ENCODE peak calls at places on chromosomes 2 and 18, in seven cellular contexts. One of them, this sample, is unnamed.

GRCh38 chr2:96546321-96546720 is 9.8 kb downstream of the ARID5A start:
- ATAC-seq in activated CD4-positive, alpha-beta T cell treated with anti-CD3 and anti-CD28 coated beads for 36 hours: peak; percentile 37
- ATAC-seq in lower lobe of right lung: no peak
- ATAC-seq in naive thymus-derived CD4-positive, alpha-beta T cell: peak; percentile 18
- ATAC-seq in activated CD8-positive, alpha-beta T cell treated with anti-CD3 and anti-CD28 coated beads for 36 hours: peak; percentile 43
- ATAC-seq in left cardiac atrium: no peak
- ATAC-seq in natural killer cell: peak; percentile 61
- ATAC-seq in this sample: no peak

GRCh38 chr2:226795281-226796011 is 4.2 kb downstream of the IRS1 start:
- ATAC-seq in activated CD8-positive, alpha-beta T cell treated with anti-CD3 and anti-CD28 coated beads for 36 hours: no peak
- ATAC-seq in lower lobe of right lung: no peak
- ATAC-seq in naive thymus-derived CD4-positive, alpha-beta T cell: no peak
- ATAC-seq in left cardiac atrium: no peak
- ATAC-seq in activated CD4-positive, alpha-beta T cell treated with anti-CD3 and anti-CD28 coated beads for 36 hours: no peak
- ATAC-seq in natural killer cell: no peak
- ATAC-seq in this sample: no peak

GRCh38 chr2:99140860-99141109 is 722 bp upstream of the C2orf15 start:
- ATAC-seq in activated CD8-positive, alpha-beta T cell treated with anti-CD3 and anti-CD28 coated beads for 36 hours: peak; percentile 22
- ATAC-seq in left cardiac atrium: peak; percentile 66
- ATAC-seq in naive thymus-derived CD4-positive, alpha-beta T cell: no peak
- ATAC-seq in lower lobe of right lung: peak; percentile 71
- ATAC-seq in natural killer cell: peak; percentile 31
- ATAC-seq in activated CD4-positive, alpha-beta T cell treated with anti-CD3 and anti-CD28 coated beads for 36 hours: no peak
- ATAC-seq in this sample: no peak

GRCh38 chr2:54106631-54107454 is 8.6 kb upstream of the ACYP2 start:
- ATAC-seq in activated CD4-positive, alpha-beta T cell treated with anti-CD3 and anti-CD28 coated beads for 36 hours: peak; percentile 82
- ATAC-seq in left cardiac atrium: peak; percentile 44
- ATAC-seq in activated CD8-positive, alpha-beta T cell treated with anti-CD3 and anti-CD28 coated beads for 36 hours: peak; percentile 69
- ATAC-seq in naive thymus-derived CD4-positive, alpha-beta T cell: peak; percentile 86
- ATAC-seq in natural killer cell: peak; percentile 83
- ATAC-seq in lower lobe of right lung: peak; percentile 81
- ATAC-seq in this sample: peak; percentile 78

GRCh38 chr18:32078845-32079244 is 12.8 kb upstream of the RNF138 start:
- ATAC-seq in naive thymus-derived CD4-positive, alpha-beta T cell: no peak
- ATAC-seq in left cardiac atrium: no peak
- ATAC-seq in lower lobe of right lung: no peak
- ATAC-seq in activated CD4-positive, alpha-beta T cell treated with anti-CD3 and anti-CD28 coated beads for 36 hours: no peak
- ATAC-seq in natural killer cell: no peak
- ATAC-seq in activated CD8-positive, alpha-beta T cell treated with anti-CD3 and anti-CD28 coated beads for 36 hours: no peak
- ATAC-seq in this sample: no peak

GRCh38 chr2:231933916-231934401 is 7.8 kb upstream of the NPPC start:
- ATAC-seq in left cardiac atrium: peak; percentile 58
- ATAC-seq in activated CD4-positive, alpha-beta T cell treated with anti-CD3 and anti-CD28 coated beads for 36 hours: no peak
- ATAC-seq in naive thymus-derived CD4-positive, alpha-beta T cell: no peak
- ATAC-seq in natural killer cell: no peak
- ATAC-seq in lower lobe of right lung: no peak
- ATAC-seq in activated CD8-positive, alpha-beta T cell treated with anti-CD3 and anti-CD28 coated beads for 36 hours: no peak
- ATAC-seq in this sample: no peak

GRCh38 chr2:227772197-227772661 is 26.5 kb downstream of the SCYGR8 start:
- ATAC-seq in natural killer cell: no peak
- ATAC-seq in left cardiac atrium: no peak
- ATAC-seq in activated CD8-positive, alpha-beta T cell treated with anti-CD3 and anti-CD28 coated beads for 36 hours: no peak
- ATAC-seq in lower lobe of right lung: no peak
- ATAC-seq in naive thymus-derived CD4-positive, alpha-beta T cell: no peak
- ATAC-seq in activated CD4-positive, alpha-beta T cell treated with anti-CD3 and anti-CD28 coated beads for 36 hours: no peak
- ATAC-seq in this sample: no peak

GRCh38 chr18:46809145-46809544 is 52.3 kb upstream of the ST8SIA5 start:
- ATAC-seq in left cardiac atrium: no peak
- ATAC-seq in naive thymus-derived CD4-positive, alpha-beta T cell: no peak
- ATAC-seq in natural killer cell: no peak
- ATAC-seq in lower lobe of right lung: no peak
- ATAC-seq in activated CD8-positive, alpha-beta T cell treated with anti-CD3 and anti-CD28 coated beads for 36 hours: no peak
- ATAC-seq in activated CD4-positive, alpha-beta T cell treated with anti-CD3 and anti-CD28 coated beads for 36 hours: no peak
- ATAC-seq in this sample: no peak

GRCh38 chr18:35409921-35410320 is 32.8 kb upstream of the ZNF396 start:
- ATAC-seq in activated CD4-positive, alpha-beta T cell treated with anti-CD3 and anti-CD28 coated beads for 36 hours: no peak
- ATAC-seq in lower lobe of right lung: no peak
- ATAC-seq in left cardiac atrium: no peak
- ATAC-seq in naive thymus-derived CD4-positive, alpha-beta T cell: no peak
- ATAC-seq in natural killer cell: no peak
- ATAC-seq in activated CD8-positive, alpha-beta T cell treated with anti-CD3 and anti-CD28 coated beads for 36 hours: no peak
- ATAC-seq in this sample: no peak

GRCh38 chr2:148577845-148578492 is 66.6 kb upstream of the EPC2 start:
- ATAC-seq in naive thymus-derived CD4-positive, alpha-beta T cell: no peak
- ATAC-seq in activated CD8-positive, alpha-beta T cell treated with anti-CD3 and anti-CD28 coated beads for 36 hours: no peak
- ATAC-seq in lower lobe of right lung: no peak
- ATAC-seq in activated CD4-positive, alpha-beta T cell treated with anti-CD3 and anti-CD28 coated beads for 36 hours: no peak
- ATAC-seq in left cardiac atrium: no peak
- ATAC-seq in natural killer cell: no peak
- ATAC-seq in this sample: no peak

This sample was measured in stimulated activated memory B cell treated with anti-CD40 and anti-IgM and Interleukin-4, amounts not matched to agents 10 μg/mL and 1 μg/mL and 100 μg/mL, for 72 hours.